ENCODE peak calls at places on chromosomes 4 and X, in four cellular contexts. X, Y, U and J are unnamed samples.

GRCh38 chrX:111124418-111124817 is 28.4 kb downstream of the PAK3 start:
- DNase-seq in X (no peak), Y (no peak), U (no peak), J (no peak)

GRCh38 chrX:53255738-53256191 is 25.6 kb downstream of the IQSEC2 start:
- DNase-seq in X (no peak), Y (no peak), U (no peak), J (no peak)

GRCh38 chr4:139890810-139891209 is 225.2 kb downstream of the MGST2 start:
- DNase-seq in X (no peak), Y (no peak), U (peak), J (no peak)

GRCh38 chrX:82765806-82766205 is 742.3 kb upstream of the POU3F4 start:
- DNase-seq in X (no peak), Y (no peak), U (no peak), J (no peak)

GRCh38 chr4:46370531-46370930 is 19.4 kb downstream of the GABRA2 start:
- DNase-seq in X (no peak), Y (no peak), U (no peak), J (no peak)

GRCh38 chr4:120755864-120756263 is 166.7 kb downstream of the PRDM5 start:
- DNase-seq in X (no peak), Y (no peak), U (no peak), J (no peak)

GRCh38 chr4:1985780-1986577 is 22.8 kb downstream of the NELFA start:
- DNase-seq in X (no peak), Y (no peak), U (no peak), J (no peak)

GRCh38 chr4:102554482-102554881 is 53.3 kb downstream of the NFKB1 start:
- DNase-seq in X (no peak), Y (peak), U (peak), J (no peak)

GRCh38 chrX:41435708-41436107 is 11.4 kb upstream of the NYX start:
- DNase-seq in X (no peak), Y (no peak), U (no peak), J (peak)

GRCh38 chrX:116272328-116272727 is 101.8 kb downstream of the AGTR2 start:
- DNase-seq in X (peak), Y (no peak), U (peak), J (no peak)

GRCh38 chrX:6049132-6049531 is 179.5 kb downstream of the NLGN4X start:
- DNase-seq in X (no peak), Y (no peak), U (no peak), J (no peak)

GRCh38 chrX:133297284-133297683 is 79.1 kb upstream of the TFDP3 start:
- DNase-seq in X (no peak), Y (no peak), U (peak), J (no peak)

GRCh38 chr4:152265149-152265621 is 270.7 kb downstream of the FBXW7 start:
- DNase-seq in X (peak), Y (no peak), U (peak), J (no peak)

GRCh38 chrX:21373637-21374162 is 518 bp upstream of the CNKSR2 start:
- DNase-seq in X (no peak), Y (no peak), U (no peak), J (no peak)

GRCh38 chr4:75338352-75338880 is 175.8 kb downstream of the RCHY1 start:
- DNase-seq in X (no peak), Y (no peak), U (peak), J (no peak)

GRCh38 chr4:15976456-15977096 is 13.6 kb upstream of the FGFBP2 start:
- DNase-seq in X (no peak), Y (no peak), U (no peak), J (no peak)

GRCh38 chrX:21158678-21159077 is 215.5 kb upstream of the CNKSR2 start:
- DNase-seq in X (no peak), Y (no peak), U (no peak), J (no peak)

GRCh38 chr4:77615153-77615552 is 9.5 kb downstream of the CXCL13 start:
- DNase-seq in X (no peak), Y (no peak), U (no peak), J (no peak)

GRCh38 chr4:26758899-26759298 is 101.7 kb upstream of the STIM2 start:
- DNase-seq in X (no peak), Y (no peak), U (no peak), J (no peak)

GRCh38 chr4:24130637-24131036 is 240.8 kb upstream of the PPARGC1A start:
- DNase-seq in X (no peak), Y (no peak), U (no peak), J (no peak)

GRCh38 chrX:17374619-17375360 is at the start of gene NHS:
- DNase-seq in X (peak), Y (peak), U (peak), J (no peak)

GRCh38 chr4:6180841-6181631 is 19.3 kb downstream of the JAKMIP1 start:
- DNase-seq in X (no peak), Y (no peak), U (no peak), J (no peak)

GRCh38 chr4:113880240-113881028 is 99.0 kb downstream of the ARSJ start:
- DNase-seq in X (no peak), Y (no peak), U (no peak), J (no peak)

GRCh38 chr4:147163311-147163710 is 217.6 kb upstream of the TTC29 start:
- DNase-seq in X (no peak), Y (no peak), U (no peak), J (no peak)

GRCh38 chrX:9311411-9312160 is 153.3 kb upstream of the TBL1X start:
- DNase-seq in X (no peak), Y (no peak), U (peak), J (no peak)

GRCh38 chrX:39336709-39337294 is 535.5 kb downstream of the MID1IP1 start:
- DNase-seq in X (peak), Y (peak), U (no peak), J (no peak)

GRCh38 chrX:139086243-139086642 is 374.7 kb upstream of the FGF13 start:
- DNase-seq in X (no peak), Y (no peak), U (no peak), J (no peak)

GRCh38 chr4:53119685-53120084 is 246.2 kb downstream of the SCFD2 start:
- DNase-seq in X (peak), Y (no peak), U (peak), J (no peak)

GRCh38 chr4:123116412-123116811 is 194.0 kb upstream of the NUDT6 start:
- DNase-seq in X (no peak), Y (no peak), U (peak), J (no peak)

GRCh38 chr4:150251752-150252190 is 173.5 kb downstream of the DCLK2 start:
- DNase-seq in X (no peak), Y (no peak), U (no peak), J (peak)

GRCh38 chrX:145613894-145614293 is 203.7 kb upstream of the SLITRK2 start:
- DNase-seq in X (no peak), Y (no peak), U (no peak), J (no peak)

GRCh38 chrX:145609951-145610511 is 207.6 kb upstream of the SLITRK2 start:
- DNase-seq in X (no peak), Y (no peak), U (peak), J (no peak)
- H3K27ac ChIP-seq in X (no peak), Y (no peak), U (no peak), J (no peak)

GRCh38 chr4:39542633-39543393 is 15.6 kb upstream of the UGDH start:
- DNase-seq in X (no peak), Y (no peak), U (no peak), J (no peak)
- H3K27ac ChIP-seq in X (no peak), Y (no peak), U (no peak), J (no peak)

GRCh38 chrX:69189972-69190371 is 24.7 kb upstream of the PJA1 start:
- DNase-seq in X (peak), Y (no peak), U (no peak), J (peak)
- H3K27ac ChIP-seq in X (peak), Y (no peak), U (peak), J (no peak)

DNA sequence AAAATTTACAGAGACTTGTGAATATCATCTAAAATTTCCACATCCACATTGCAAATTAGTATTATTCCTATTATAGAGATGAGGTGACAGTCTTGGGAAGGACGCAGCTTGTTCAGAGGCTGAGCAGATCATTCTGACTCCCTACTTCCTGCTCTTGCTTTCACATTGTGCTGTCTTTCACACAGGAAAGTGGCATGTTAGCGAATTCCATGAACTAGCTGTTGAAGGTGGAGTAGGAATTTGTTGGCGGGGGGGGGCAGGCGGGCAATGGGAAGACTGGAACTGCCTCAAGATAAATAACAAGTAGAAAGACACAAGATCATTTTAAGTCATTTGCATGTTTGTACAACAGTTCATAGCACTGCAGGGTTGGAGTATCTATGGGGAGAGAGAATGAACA is 2.3 kb downstream of the PF4V1 start:
- DNase-seq in X (no peak), Y (no peak), U (no peak), J (no peak)
- H3K27ac ChIP-seq in X (no peak), Y (no peak), U (no peak), J (no peak)

GRCh38 chrX:10773318-10773717 is 152.9 kb upstream of the MID1 start:
- DNase-seq in X (no peak), Y (no peak), U (no peak), J (no peak)

GRCh38 chrX:10769696-10770619 is 149.6 kb upstream of the MID1 start:
- DNase-seq in X (peak), Y (peak), U (peak), J (peak)

GRCh38 chrX:10769165-10769564 is 148.8 kb upstream of the MID1 start:
- DNase-seq in X (peak), Y (no peak), U (peak), J (no peak)
- H3K27ac ChIP-seq in X (peak), Y (no peak), U (peak), J (no peak)

GRCh38 chrX:136780738-136781137 is at the start of gene ARHGEF6:
- DNase-seq in X (no peak), Y (no peak), U (no peak), J (no peak)
- H3K27ac ChIP-seq in X (no peak), Y (peak), U (no peak), J (no peak)

DNA sequence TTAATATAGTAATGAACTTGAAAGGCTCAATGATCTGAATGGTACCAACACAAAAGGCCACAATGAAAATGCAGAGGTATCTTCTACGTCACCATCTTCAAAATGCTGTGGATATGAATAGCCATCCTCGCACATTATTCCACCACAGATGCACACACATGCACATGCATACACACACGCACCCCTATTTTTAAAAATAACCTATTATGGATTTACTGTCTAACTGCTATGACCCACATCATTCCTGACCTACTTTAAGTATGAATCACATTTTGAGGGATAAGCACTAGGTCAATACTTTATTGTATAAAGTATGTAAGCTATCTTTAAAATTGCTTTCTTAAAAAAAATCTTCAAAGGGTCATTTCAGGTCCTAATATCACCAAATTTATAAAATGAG is 24.4 kb upstream of the CORIN start:
- DNase-seq in X (no peak), Y (no peak), U (peak), J (no peak)
- H3K27ac ChIP-seq in X (no peak), Y (no peak), U (peak), J (no peak)

GRCh38 chr4:132123870-132124623 is 1025.0 kb upstream of the PCDH10 start:
- DNase-seq in X (no peak), Y (no peak), U (peak), J (no peak)
- H3K27ac ChIP-seq in X (no peak), Y (no peak), U (no peak), J (no peak)

DNA sequence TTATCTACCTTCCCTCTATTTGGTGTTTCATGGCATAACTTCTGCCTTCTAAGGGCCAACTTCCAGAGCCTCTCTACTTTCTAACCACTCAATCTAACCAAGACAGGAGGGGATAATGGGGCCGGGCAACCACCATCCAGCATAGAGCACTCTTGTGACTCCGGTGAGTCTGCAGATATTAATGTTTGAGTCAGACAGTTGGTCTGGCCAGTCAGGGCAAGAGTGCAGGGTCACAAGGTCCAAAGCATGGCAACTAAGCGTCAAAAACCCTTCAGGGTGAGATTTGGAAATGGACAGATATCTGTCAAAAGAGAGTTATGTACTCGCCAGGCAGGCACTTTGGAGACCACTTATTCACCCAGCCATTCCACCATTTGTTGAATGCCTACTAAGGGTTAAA is 105.0 kb downstream of the PALLD start:
- DNase-seq in X (no peak), Y (no peak), U (no peak), J (no peak)
- H3K27ac ChIP-seq in X (no peak), Y (no peak), U (no peak), J (no peak)